ENCODE peak calls at places on chromosomes 12 and 14, in eight cellular contexts. H, E, V, U, N, B, F and Q are unnamed samples. For H3K4me1 and H3K9me3, the result is how much of the 10 kb centered on the place peaks cover.

GRCh38 chr14:95041477-95042020 is 115.8 kb downstream of the DICER1 start:
- DNase-seq in H (no peak), E (no peak), V (no peak), U (no peak), N (no peak), B (no peak), F (peak), Q (no peak)

GRCh38 chr12:66552753-66553152 is 126.1 kb downstream of the GRIP1 start:
- DNase-seq in H (no peak), E (no peak), V (no peak), U (no peak), N (no peak), B (no peak), F (no peak), Q (no peak)

GRCh38 chr12:104707179-104707578 is 250.4 kb downstream of the CHST11 start:
- DNase-seq in H (no peak), E (no peak), V (no peak), U (no peak), N (no peak), B (no peak), F (no peak), Q (no peak)

GRCh38 chr12:124715121-124715990 is 147.9 kb upstream of the NCOR2 start:
- DNase-seq in H (no peak), E (no peak), V (no peak), U (peak), N (peak), B (no peak), F (no peak), Q (no peak)

GRCh38 chr12:100574262-100575074 is 984 bp downstream of the GAS2L3 start:
- DNase-seq in H (no peak), E (peak), V (peak), U (no peak), N (no peak), B (no peak), F (no peak), Q (peak)

GRCh38 chr12:10717410-10717809 is 5.7 kb downstream of the YBX3 start:
- DNase-seq in H (no peak), E (no peak), V (peak), U (no peak), N (no peak), B (no peak), F (no peak), Q (no peak)

GRCh38 chr12:66072135-66072534 is 58.4 kb downstream of the LLPH start:
- DNase-seq in H (no peak), E (no peak), V (no peak), U (no peak), N (no peak), B (no peak), F (no peak), Q (no peak)

GRCh38 chr12:6425588-6426531 is 18.9 kb upstream of the CD27 start:
- DNase-seq in H (no peak), E (no peak), V (no peak), U (no peak), N (peak), B (no peak), F (no peak), Q (no peak)

GRCh38 chr14:24132061-24132685 is 1.7 kb downstream of the FITM1 start:
- DNase-seq in H (no peak), E (peak), V (no peak), U (no peak), N (peak), B (peak), F (no peak), Q (no peak)

GRCh38 chr12:66491812-66492361 is 187.0 kb downstream of the GRIP1 start:
- DNase-seq in H (no peak), E (no peak), V (no peak), U (no peak), N (no peak), B (no peak), F (no peak), Q (no peak)

GRCh38 chr12:27610380-27610779 is 85.9 kb upstream of the REP15 start:
- DNase-seq in H (no peak), E (no peak), V (no peak), U (no peak), N (no peak), B (no peak), F (no peak), Q (no peak)

GRCh38 chr14:51310453-51311074 is 70.5 kb downstream of the TMX1 start:
- DNase-seq in H (no peak), E (no peak), V (no peak), U (no peak), N (no peak), B (no peak), F (no peak), Q (peak)

GRCh38 chr12:114916531-114916930 is 232.6 kb upstream of the TBX3 start:
- DNase-seq in H (no peak), E (no peak), V (no peak), U (no peak), N (no peak), B (no peak), F (no peak), Q (no peak)

GRCh38 chr14:99134333-99135046 is 137.5 kb downstream of the BCL11B start:
- DNase-seq in H (peak), E (no peak), V (no peak), U (no peak), N (peak), B (peak), F (peak), Q (peak)

GRCh38 chr14:61188936-61189808 is 92.0 kb downstream of the TMEM30B start:
- DNase-seq in H (peak), E (peak), V (peak), U (peak), N (peak), B (peak), F (peak), Q (peak)

GRCh38 chr12:127550271-127550670 is 716.7 kb upstream of the TMEM132C start:
- DNase-seq in H (no peak), E (no peak), V (no peak), U (no peak), N (no peak), B (no peak), F (no peak), Q (no peak)

GRCh38 chr12:19003987-19004619 is 125.4 kb upstream of the PLEKHA5 start:
- DNase-seq in H (no peak), E (no peak), V (peak), U (no peak), N (no peak), B (no peak), F (no peak), Q (no peak)

GRCh38 chr12:122989443-122989839 is 9.0 kb downstream of the ARL6IP4 start:
- DNase-seq in H (no peak), E (no peak), V (no peak), U (no peak), N (no peak), B (no peak), F (no peak), Q (no peak)

GRCh38 chr12:76084277-76085158 is at the start of gene NAP1L1:
- DNase-seq in H (peak), E (peak), V (peak), U (peak), N (peak), B (peak), F (peak), Q (peak)
- TF ChIP-seq CTCF in H (no peak), E (no peak), V (peak), U (peak), N (no peak), B (no peak), F (no peak), Q (no peak)

GRCh38 chr12:90067791-90068190 is 359.2 kb upstream of the ATP2B1 start:
- DNase-seq in H (no peak), E (no peak), V (no peak), U (no peak), N (no peak), B (no peak), F (no peak), Q (no peak)
- H3K4me1 ChIP-seq in H (under half), E (under half), V (under half), U (under half), N (under half), B (under half), F (under half), Q (under half)

DNA sequence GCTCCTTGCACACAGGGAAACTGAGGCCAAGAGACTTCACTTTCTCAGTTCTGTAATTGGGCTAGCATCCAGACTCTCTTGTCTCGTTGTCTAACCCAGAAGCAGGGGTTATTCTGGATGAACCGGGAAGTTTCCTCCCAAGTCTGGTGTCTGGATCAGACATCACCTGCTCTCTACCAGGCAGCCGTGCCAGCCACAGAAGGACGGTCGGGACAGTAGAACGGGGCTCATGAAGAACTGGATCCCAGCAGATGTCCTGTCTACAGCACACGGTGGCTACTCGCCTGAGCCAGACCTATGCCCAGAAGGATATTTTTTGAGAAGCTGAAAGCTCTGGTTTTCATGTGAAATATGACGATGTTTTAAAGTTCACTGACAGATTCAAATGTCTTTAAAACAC is 19.1 kb upstream of the FZD10 start:
- DNase-seq in H (no peak), E (no peak), V (no peak), U (no peak), N (no peak), B (no peak), F (no peak), Q (no peak)
- H3K9me3 ChIP-seq in H (under half), E (under half), V (under half), U (under half), N (under half), B (under half), F (under half), Q (under half)

GRCh38 chr12:24780969-24781368 is 167.9 kb downstream of the BCAT1 start:
- DNase-seq in H (no peak), E (no peak), V (peak), U (peak), N (no peak), B (no peak), F (no peak), Q (no peak)
- TF ChIP-seq CTCF in H (no peak), E (no peak), V (peak), U (no peak), N (no peak), B (no peak), F (no peak), Q (peak)

GRCh38 chr12:55715169-55715764 is 579 bp upstream of the BLOC1S1 start:
- DNase-seq in H (peak), E (no peak), V (no peak), U (no peak), N (no peak), B (no peak), F (no peak), Q (no peak)
- H3K4me1 ChIP-seq in H (half or more), E (under half), V (under half), U (under half), N (half or more), B (under half), F (under half), Q (half or more)